ENCODE peak calls at places on chromosomes 3 and 15, in four cellular contexts. K, O, W and U are unnamed samples.

GRCh38 chr3:197687570-197687969 is 49.1 kb downstream of the RUBCN start:
- ATAC-seq in K (no peak), O (peak), W (no peak), U (no peak)

GRCh38 chr15:93073465-93073952 is 15.5 kb downstream of the RGMA start:
- ATAC-seq in K (peak), O (peak), W (peak), U (no peak)

GRCh38 chr3:112127522-112128494 is 5.2 kb downstream of the GCSAM start:
- ATAC-seq in K (no peak), O (no peak), W (peak), U (no peak)

GRCh38 chr3:12932347-12932746 is 91.0 kb upstream of the RPL32 start:
- ATAC-seq in K (no peak), O (no peak), W (peak), U (peak)

GRCh38 chr3:4343258-4343657 is 40.1 kb downstream of the SETMAR start:
- ATAC-seq in K (no peak), O (no peak), W (no peak), U (no peak)

GRCh38 chr3:111581403-111582113 is 13.6 kb downstream of the ZBED2 start:
- ATAC-seq in K (no peak), O (no peak), W (no peak), U (no peak)

GRCh38 chr15:85706779-85707518 is 87.8 kb downstream of the KLHL25 start:
- ATAC-seq in K (peak), O (peak), W (peak), U (peak)

GRCh38 chr3:177427096-177427495 is 229.8 kb upstream of the TBL1XR1 start:
- ATAC-seq in K (no peak), O (peak), W (no peak), U (no peak)

GRCh38 chr15:60804986-60805949 is 326.3 kb upstream of the ICE2 start:
- ATAC-seq in K (peak), O (no peak), W (peak), U (peak)

GRCh38 chr3:150220041-150220440 is 188.1 kb upstream of the TSC22D2 start:
- ATAC-seq in K (no peak), O (no peak), W (no peak), U (no peak)

GRCh38 chr3:46558184-46559029 is 7.7 kb downstream of the LRRC2 start:
- ATAC-seq in K (peak), O (peak), W (peak), U (peak)

GRCh38 chr3:66469220-66469640 is 31.6 kb downstream of the LRIG1 start:
- ATAC-seq in K (no peak), O (no peak), W (no peak), U (no peak)

GRCh38 chr3:48474619-48475018 is 28.1 kb downstream of the ATRIP start:
- ATAC-seq in K (no peak), O (no peak), W (no peak), U (no peak)

GRCh38 chr3:172716476-172716875 is 5.6 kb upstream of the NCEH1 start:
- ATAC-seq in K (no peak), O (peak), W (peak), U (peak)

GRCh38 chr3:29977360-29977759 is 629.0 kb upstream of the TGFBR2 start:
- ATAC-seq in K (no peak), O (no peak), W (no peak), U (no peak)

GRCh38 chr3:196793224-196793623 is 53.6 kb downstream of the PAK2 start:
- ATAC-seq in K (peak), O (peak), W (peak), U (no peak)

GRCh38 chr15:87496109-87496508 is 760.4 kb downstream of the NTRK3 start:
- ATAC-seq in K (no peak), O (no peak), W (peak), U (no peak)

GRCh38 chr3:128572013-128572412 is 78.6 kb downstream of the RPN1 start:
- ATAC-seq in K (no peak), O (no peak), W (no peak), U (no peak)

GRCh38 chr3:10285742-10286524 is 6.8 kb downstream of the GHRL start:
- ATAC-seq in K (no peak), O (no peak), W (no peak), U (no peak)

GRCh38 chr3:113070226-113071220 is 79.7 kb downstream of the GTPBP8 start:
- ATAC-seq in K (peak), O (no peak), W (peak), U (peak)

GRCh38 chr3:155185623-155186022 is 105.5 kb downstream of the MME start:
- ATAC-seq in K (peak), O (no peak), W (no peak), U (peak)

GRCh38 chr3:191376742-191377141 is 46.4 kb upstream of the UTS2B start:
- ATAC-seq in K (no peak), O (peak), W (peak), U (no peak)

GRCh38 chr3:127750226-127751031 is 71.9 kb downstream of the MGLL start:
- ATAC-seq in K (no peak), O (no peak), W (no peak), U (no peak)

GRCh38 chr15:57403532-57403931 is 27.2 kb downstream of the CGNL1 start:
- ATAC-seq in K (no peak), O (no peak), W (peak), U (no peak)

GRCh38 chr3:171157286-171157685 is 130.8 kb upstream of the SLC2A2 start:
- ATAC-seq in K (no peak), O (no peak), W (peak), U (no peak)

GRCh38 chr15:100633763-100634075 is 31.3 kb downstream of the ASB7 start:
- ATAC-seq in K (no peak), O (no peak), W (no peak), U (no peak)

GRCh38 chr3:181558870-181559269 is 152.9 kb upstream of the SOX2 start:
- ATAC-seq in K (no peak), O (no peak), W (peak), U (no peak)

DNA sequence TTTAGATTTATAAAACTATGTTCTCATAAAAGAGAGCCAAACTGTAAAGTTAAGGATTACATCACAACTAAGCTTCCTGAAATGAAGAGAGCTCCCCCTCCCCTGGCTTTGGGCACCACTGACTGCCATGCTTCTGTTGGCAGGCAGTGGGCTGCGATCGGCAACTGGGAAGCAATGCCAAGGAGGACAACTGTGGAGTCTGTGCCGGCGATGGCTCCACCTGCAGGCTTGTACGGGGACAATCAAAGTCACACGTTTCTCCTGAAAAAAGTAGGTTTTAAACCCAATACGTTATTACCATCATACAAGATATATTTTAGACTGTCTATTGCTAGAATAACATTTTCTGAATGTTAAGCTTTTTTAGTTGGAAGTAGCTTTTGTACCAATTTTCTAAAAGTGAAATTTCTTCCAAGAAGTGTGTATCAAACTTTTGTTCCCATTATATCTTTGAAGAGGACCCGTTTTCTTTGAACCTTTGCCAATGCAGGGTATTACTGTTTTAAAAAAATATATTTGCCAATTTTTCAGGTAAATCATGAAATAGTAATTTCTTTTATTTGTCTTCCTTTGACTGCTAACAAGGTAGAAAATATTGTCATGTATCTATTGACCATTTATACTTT is 184.1 kb downstream of the ADAMTSL3 start:
- ATAC-seq in K (no peak), O (peak), W (no peak), U (no peak)
- TF ChIP-seq CTCF in K (no peak), O (peak), W (peak), U (no peak)

DNA sequence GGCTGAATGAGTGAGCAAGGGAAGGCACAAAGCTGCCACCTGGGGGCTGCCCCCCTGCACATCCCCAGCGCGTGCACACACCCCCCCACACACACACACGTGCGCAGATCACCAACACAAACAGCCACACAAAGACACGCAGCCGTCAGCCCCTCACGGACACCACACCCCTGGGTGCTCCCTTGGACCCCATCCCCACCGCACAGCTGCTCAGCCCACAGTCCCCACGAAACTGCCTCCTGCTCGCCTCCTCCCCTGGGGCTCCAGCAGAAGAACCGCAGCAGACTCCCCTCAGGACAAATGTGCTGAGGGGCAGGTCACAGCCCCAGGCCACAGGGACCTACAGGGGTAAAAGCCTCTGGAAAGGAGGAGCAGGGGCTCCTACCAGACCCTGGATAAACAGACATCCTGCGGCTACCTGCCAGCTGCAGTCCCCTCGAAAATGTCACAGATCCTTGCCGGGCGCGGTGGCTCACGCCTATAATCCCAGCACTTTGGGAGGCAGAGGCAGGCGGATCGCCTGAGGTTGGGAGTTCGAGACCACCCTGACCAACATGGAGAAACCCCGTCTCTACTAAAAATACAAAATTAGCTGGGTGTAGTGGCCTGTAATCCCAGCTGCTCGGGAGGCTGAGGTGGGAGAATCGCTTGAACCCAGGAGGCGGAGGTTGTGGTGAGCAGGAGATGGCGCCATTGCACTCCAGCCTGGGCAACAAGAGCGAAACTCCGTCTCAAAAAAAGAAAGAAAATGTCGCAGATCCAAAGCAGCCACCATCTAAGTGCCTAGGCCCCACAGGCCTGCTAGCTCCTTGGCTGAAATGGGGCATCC is 6.5 kb downstream of the TWF2 start:
- ATAC-seq in K (no peak), O (no peak), W (no peak), U (no peak)
- TF ChIP-seq CTCF in K (no peak), O (peak), W (peak), U (no peak)

GRCh38 chr3:52150860-52151259 is 3.4 kb downstream of the POC1A start:
- ATAC-seq in K (no peak), O (no peak), W (no peak), U (no peak)

GRCh38 chr3:52155912-52156311 is 1.7 kb upstream of the POC1A start:
- ATAC-seq in K (no peak), O (no peak), W (no peak), U (no peak)

GRCh38 chr3:52150357-52150756 is 3.9 kb downstream of the POC1A start:
- ATAC-seq in K (no peak), O (no peak), W (no peak), U (no peak)

GRCh38 chr3:52154135-52155094 is at the start of gene POC1A:
- ATAC-seq in K (peak), O (peak), W (peak), U (peak)

GRCh38 chr3:52153389-52154096 is 680 bp downstream of the POC1A start:
- ATAC-seq in K (no peak), O (peak), W (no peak), U (no peak)
- TF ChIP-seq CTCF in K (no peak), O (no peak), W (no peak), U (no peak)

GRCh38 chr3:136949146-136949545 is 8.6 kb upstream of the IL20RB start:
- ATAC-seq in K (no peak), O (no peak), W (no peak), U (no peak)

GRCh38 chr3:136952292-136952691 is 5.5 kb upstream of the IL20RB start:
- ATAC-seq in K (no peak), O (no peak), W (no peak), U (no peak)

GRCh38 chr3:136947477-136947876 is 10.3 kb upstream of the IL20RB start:
- ATAC-seq in K (no peak), O (no peak), W (no peak), U (no peak)

GRCh38 chr3:136950583-136950982 is 7.2 kb upstream of the IL20RB start:
- ATAC-seq in K (no peak), O (no peak), W (no peak), U (no peak)

GRCh38 chr3:136949708-136950107 is 8.1 kb upstream of the IL20RB start:
- ATAC-seq in K (no peak), O (no peak), W (no peak), U (no peak)
- TF ChIP-seq CTCF in K (no peak), O (peak), W (peak), U (no peak)